ENCODE peak calls at places on chromosome 16, in nine cellular contexts. One of them, this sample, is unnamed.

GRCh38 chr16:71216714-71217113 is 13.8 kb downstream of the HYDIN start:
- DNase-seq in left ventricle myocardium superior: no peak
- DNase-seq in central memory CD4-positive, alpha-beta T cell: no peak
- DNase-seq in NB4: no peak
- DNase-seq in GM18507: no peak
- DNase-seq in HTR-8/SVneo: no peak
- DNase-seq in GDM1: no peak
- DNase-seq in left cardiac atrium: no peak
- DNase-seq in LoVo: no peak
- DNase-seq in this sample: no peak

GRCh38 chr16:68235882-68236803 is at the start of gene ESRP2:
- DNase-seq in left ventricle myocardium superior: peak; percentile 60
- DNase-seq in central memory CD4-positive, alpha-beta T cell: peak; percentile 45
- DNase-seq in NB4: no peak
- DNase-seq in GM18507: no peak
- DNase-seq in HTR-8/SVneo: no peak
- DNase-seq in GDM1: no peak
- DNase-seq in left cardiac atrium: peak; percentile 42
- DNase-seq in LoVo: peak; percentile 93
- DNase-seq in this sample: no peak

GRCh38 chr16:50334106-50334975 is 34.4 kb downstream of the BRD7 start:
- DNase-seq in left ventricle myocardium superior: no peak
- DNase-seq in central memory CD4-positive, alpha-beta T cell: no peak
- DNase-seq in NB4: no peak
- DNase-seq in GM18507: no peak
- DNase-seq in HTR-8/SVneo: no peak
- DNase-seq in GDM1: no peak
- DNase-seq in left cardiac atrium: no peak
- DNase-seq in LoVo: no peak
- DNase-seq in this sample: no peak

GRCh38 chr16:11233727-11234376 is 22.2 kb downstream of the SOCS1 start:
- DNase-seq in left ventricle myocardium superior: no peak
- DNase-seq in central memory CD4-positive, alpha-beta T cell: no peak
- DNase-seq in NB4: peak; percentile 51
- DNase-seq in GM18507: no peak
- DNase-seq in HTR-8/SVneo: no peak
- DNase-seq in GDM1: peak; percentile 33
- DNase-seq in left cardiac atrium: no peak
- DNase-seq in LoVo: no peak
- DNase-seq in this sample: no peak

GRCh38 chr16:27995378-27995777 is 68.1 kb downstream of the GSG1L start:
- DNase-seq in left ventricle myocardium superior: no peak
- DNase-seq in central memory CD4-positive, alpha-beta T cell: no peak
- DNase-seq in NB4: peak; percentile 50
- DNase-seq in GM18507: no peak
- DNase-seq in HTR-8/SVneo: no peak
- DNase-seq in GDM1: no peak
- DNase-seq in left cardiac atrium: no peak
- DNase-seq in LoVo: no peak
- DNase-seq in this sample: no peak

GRCh38 chr16:4501071-4501478 is 24.9 kb downstream of the HMOX2 start:
- DNase-seq in left ventricle myocardium superior: no peak
- DNase-seq in central memory CD4-positive, alpha-beta T cell: no peak
- DNase-seq in NB4: no peak
- DNase-seq in GM18507: no peak
- DNase-seq in HTR-8/SVneo: no peak
- DNase-seq in GDM1: no peak
- DNase-seq in left cardiac atrium: peak; percentile 55
- DNase-seq in LoVo: no peak
- DNase-seq in this sample: peak; percentile 34

GRCh38 chr16:88965826-88966480 is 11.1 kb downstream of the CBFA2T3 start:
- DNase-seq in left ventricle myocardium superior: no peak
- DNase-seq in central memory CD4-positive, alpha-beta T cell: no peak
- DNase-seq in NB4: no peak
- DNase-seq in GM18507: no peak
- DNase-seq in HTR-8/SVneo: no peak
- DNase-seq in GDM1: no peak
- DNase-seq in left cardiac atrium: no peak
- DNase-seq in LoVo: no peak
- DNase-seq in this sample: no peak

GRCh38 chr16:66696669-66697630 is at the start of gene CMTM4:
- DNase-seq in left ventricle myocardium superior: peak; percentile 93
- DNase-seq in central memory CD4-positive, alpha-beta T cell: peak; percentile 71
- DNase-seq in NB4: peak; percentile 86
- DNase-seq in GM18507: peak; percentile 84
- DNase-seq in HTR-8/SVneo: peak; percentile 87
- DNase-seq in GDM1: peak; percentile 60
- DNase-seq in left cardiac atrium: peak; percentile 84
- DNase-seq in LoVo: peak; percentile 92
- DNase-seq in this sample: peak; percentile 90

GRCh38 chr16:75550211-75550662 is 5.8 kb downstream of the TMEM231 start:
- DNase-seq in left ventricle myocardium superior: no peak
- DNase-seq in central memory CD4-positive, alpha-beta T cell: peak; percentile 11
- DNase-seq in NB4: peak; percentile 79
- DNase-seq in GM18507: no peak
- DNase-seq in HTR-8/SVneo: no peak
- DNase-seq in GDM1: peak; percentile 40
- DNase-seq in left cardiac atrium: peak; percentile 37
- DNase-seq in LoVo: no peak
- DNase-seq in this sample: peak; percentile 43

GRCh38 chr16:83356266-83356665 is 451.5 kb upstream of the HSBP1 start:
- DNase-seq in left ventricle myocardium superior: no peak
- DNase-seq in central memory CD4-positive, alpha-beta T cell: no peak
- DNase-seq in NB4: peak; percentile 59
- DNase-seq in GM18507: peak; percentile 7
- DNase-seq in HTR-8/SVneo: peak; percentile 70
- DNase-seq in GDM1: no peak
- DNase-seq in left cardiac atrium: peak; percentile 24
- DNase-seq in LoVo: peak; percentile 61
- DNase-seq in this sample: peak; percentile 79

GRCh38 chr16:50548659-50549560 is 714 bp downstream of the NKD1 start:
- DNase-seq in left ventricle myocardium superior: no peak
- DNase-seq in central memory CD4-positive, alpha-beta T cell: no peak
- DNase-seq in NB4: no peak
- DNase-seq in GM18507: no peak
- DNase-seq in HTR-8/SVneo: peak; percentile 19
- DNase-seq in GDM1: no peak
- DNase-seq in left cardiac atrium: no peak
- DNase-seq in LoVo: no peak
- DNase-seq in this sample: no peak

GRCh38 chr16:72833969-72834368 is 214.0 kb downstream of the ZFHX3 start:
- DNase-seq in left ventricle myocardium superior: no peak
- DNase-seq in central memory CD4-positive, alpha-beta T cell: no peak
- DNase-seq in NB4: no peak
- DNase-seq in GM18507: no peak
- DNase-seq in HTR-8/SVneo: no peak
- DNase-seq in GDM1: no peak
- DNase-seq in left cardiac atrium: no peak
- DNase-seq in LoVo: no peak
- DNase-seq in this sample: no peak

GRCh38 chr16:847151-847550 is 46.6 kb upstream of the GNG13 start:
- DNase-seq in left ventricle myocardium superior: no peak
- DNase-seq in central memory CD4-positive, alpha-beta T cell: no peak
- DNase-seq in NB4: no peak
- DNase-seq in GM18507: no peak
- DNase-seq in HTR-8/SVneo: no peak
- DNase-seq in GDM1: no peak
- DNase-seq in left cardiac atrium: peak; percentile 9
- DNase-seq in LoVo: no peak
- DNase-seq in this sample: no peak